ENCODE peak calls at places on chromosomes 6 and 20, in ten cellular contexts. Q, C, U, R, K, H, Y, A, D and W are unnamed samples.

GRCh38 chr6:118748311-118749062 is 97.1 kb upstream of the CEP85L start:
- DNase-seq in D (no peak), C (peak; percentile 8), Q (no peak), H (peak; percentile 21), U (no peak), Y (no peak), R (no peak), A (no peak), K (peak; percentile 7), W (peak; percentile 45)

GRCh38 chr6:42724825-42725224 is 2.4 kb upstream of the PRPH2 start:
- DNase-seq in Q (no peak), H (no peak), C (no peak), R (no peak), Y (no peak), D (no peak), U (no peak), K (no peak), A (no peak), W (no peak)

GRCh38 chr6:37021356-37022129 is 16.1 kb downstream of the FGD2 start:
- DNase-seq in A (peak; percentile 45), Q (peak; percentile 58), D (no peak), R (no peak), H (peak; percentile 62), C (no peak), K (no peak), Y (peak; percentile 34), U (peak; percentile 50), W (no peak)

GRCh38 chr6:11323666-11324452 is 91.4 kb upstream of the NEDD9 start:
- DNase-seq in A (no peak), R (no peak), U (no peak), H (no peak), Q (no peak), C (no peak), Y (no peak), K (no peak), D (peak; percentile 40), W (peak; percentile 49)

GRCh38 chr6:71642793-71643192 is 243.6 kb upstream of the RIMS1 start:
- DNase-seq in K (no peak), C (no peak), R (no peak), D (no peak), Q (no peak), U (no peak), A (no peak), H (no peak), Y (no peak), W (no peak)

GRCh38 chr6:139572001-139572400 is 197.6 kb upstream of the CITED2 start:
- DNase-seq in R (no peak), K (no peak), C (no peak), Y (no peak), D (no peak), H (no peak), U (no peak), A (no peak), Q (no peak), W (no peak)

GRCh38 chr20:58352454-58352853 is 36.6 kb upstream of the VAPB start:
- DNase-seq in Q (no peak), H (no peak), K (no peak), C (no peak), U (no peak), Y (no peak), A (no peak), R (no peak), D (no peak), W (no peak)

GRCh38 chr6:138597336-138597735 is 98.0 kb upstream of the NHSL1 start:
- DNase-seq in Y (no peak), D (no peak), U (no peak), R (no peak), A (no peak), H (peak; percentile 41), Q (no peak), K (no peak), C (no peak), W (no peak)

GRCh38 chr6:153976921-153977693 is 61.9 kb upstream of the OPRM1 start:
- DNase-seq in C (no peak), A (no peak), Q (no peak), Y (no peak), U (no peak), R (no peak), D (no peak), K (no peak), H (no peak), W (no peak)

GRCh38 chr6:118580585-118581419 is 32.7 kb downstream of the PLN start:
- DNase-seq in A (no peak), R (peak; percentile 20), D (no peak), Q (no peak), H (peak; percentile 90), C (peak; percentile 43), Y (no peak), K (peak; percentile 34), U (no peak), W (peak; percentile 42)

GRCh38 chr6:4727671-4728435 is 48.4 kb upstream of the CDYL start:
- DNase-seq in Y (no peak), A (no peak), C (no peak), H (no peak), R (no peak), U (no peak), K (no peak), Q (no peak), D (no peak), W (no peak)